ENCODE peak calls at places on chromosomes 1 and 21, in four cellular contexts. X, J, G and P are unnamed samples.

GRCh38 chr21:45555251-45555556 is 13.0 kb upstream of the SLC19A1 start:
- DNase-seq in J (no peak), X (no peak), G (no peak), P (no peak)

GRCh38 chr1:198903203-198903602 is 264.4 kb downstream of the PTPRC start:
- DNase-seq in G (no peak), J (no peak), X (no peak), P (no peak)

GRCh38 chr1:17184161-17184665 is 20.7 kb upstream of the PADI1 start:
- DNase-seq in X (no peak), J (peak; percentile 27), G (no peak), P (no peak)

GRCh38 chr1:69671363-69672010 is 103.8 kb downstream of the LRRC7 start:
- DNase-seq in G (peak; percentile 53), J (no peak), X (no peak), P (peak; percentile 8)

GRCh38 chr1:11295905-11296304 is 22.9 kb downstream of the UBIAD1 start:
- DNase-seq in X (no peak), G (no peak), J (no peak), P (no peak)

GRCh38 chr1:203556047-203556851 is 62.3 kb downstream of the OPTC start:
- DNase-seq in X (no peak), G (no peak), J (peak; percentile 84), P (peak; percentile 76)

GRCh38 chr1:38225745-38226144 is 179.2 kb upstream of the POU3F1 start:
- DNase-seq in X (no peak), J (no peak), G (no peak), P (no peak)

GRCh38 chr1:110872745-110873435 is at the start of gene CD53:
- DNase-seq in G (no peak), J (no peak), X (peak; percentile 49), P (no peak)

GRCh38 chr1:200739499-200740290 is 1.0 kb downstream of the CAMSAP2 start:
- DNase-seq in X (no peak), G (no peak), J (peak; percentile 51), P (peak; percentile 22)